ENCODE peak calls at places on chromosome 3, in seven cellular contexts. E is right lobe of liver, R is left lung, J is pancreas, W is thoracic aorta, X is GM23338, P is psoas muscle. O is an unnamed sample. For H3K27me3 and H3K4me1, the result is how much of the 10 kb centered on the place peaks cover.

GRCh38 chr3:102053375-102053989 is 204.2 kb downstream of the NFKBIZ start:
- DNase-seq in E (no peak), R (no peak), J (no peak), W (no peak), X (no peak), P (no peak), O (no peak)

GRCh38 chr3:64455351-64455750 is 230.1 kb upstream of the PRICKLE2 start:
- DNase-seq in E (no peak), R (no peak), J (no peak), W (no peak), X (no peak), P (no peak), O (no peak)

GRCh38 chr3:171829841-171830559 is 13.1 kb upstream of the TMEM212 start:
- DNase-seq in E (peak), R (peak), J (peak), W (no peak), X (peak), P (peak), O (peak)

GRCh38 chr3:46861293-46861995 is 1.8 kb downstream of the MYL3 start:
- DNase-seq in E (peak), R (peak), J (peak), W (no peak), X (no peak), P (peak), O (peak)

GRCh38 chr3:185712337-185712736 is 112.5 kb downstream of the IGF2BP2 start:
- DNase-seq in E (no peak), R (no peak), J (no peak), W (no peak), X (no peak), P (no peak), O (no peak)

GRCh38 chr3:105431171-105431570 is 64.5 kb downstream of the ALCAM start:
- DNase-seq in E (no peak), R (no peak), J (no peak), W (no peak), X (no peak), P (no peak), O (no peak)

GRCh38 chr3:31274406-31275024 is 258.2 kb upstream of the STT3B start:
- DNase-seq in E (no peak), R (no peak), J (no peak), W (no peak), X (no peak), P (no peak), O (no peak)

GRCh38 chr3:51340311-51340829 is 44.7 kb upstream of the MANF start:
- DNase-seq in E (no peak), R (no peak), J (no peak), W (no peak), X (peak), P (no peak), O (peak)

GRCh38 chr3:154972951-154973350 is 107.2 kb upstream of the MME start:
- DNase-seq in E (no peak), R (no peak), J (no peak), W (no peak), X (no peak), P (no peak), O (no peak)

GRCh38 chr3:21752749-21753347 is 1.8 kb upstream of the ZNF385D start:
- DNase-seq in E (no peak), R (no peak), J (no peak), W (no peak), X (peak), P (no peak), O (no peak)

GRCh38 chr3:170410428-170411029 is 8.1 kb upstream of the CLDN11 start:
- DNase-seq in E (no peak), R (no peak), J (no peak), W (no peak), X (peak), P (no peak), O (no peak)

GRCh38 chr3:62727576-62727975 is 147.6 kb downstream of the CADPS start:
- DNase-seq in E (no peak), R (no peak), J (no peak), W (no peak), X (no peak), P (no peak), O (no peak)

GRCh38 chr3:12907729-12908128 is 66.4 kb upstream of the RPL32 start:
- DNase-seq in E (no peak), R (peak), J (no peak), W (no peak), X (peak), P (no peak), O (no peak)

DNA sequence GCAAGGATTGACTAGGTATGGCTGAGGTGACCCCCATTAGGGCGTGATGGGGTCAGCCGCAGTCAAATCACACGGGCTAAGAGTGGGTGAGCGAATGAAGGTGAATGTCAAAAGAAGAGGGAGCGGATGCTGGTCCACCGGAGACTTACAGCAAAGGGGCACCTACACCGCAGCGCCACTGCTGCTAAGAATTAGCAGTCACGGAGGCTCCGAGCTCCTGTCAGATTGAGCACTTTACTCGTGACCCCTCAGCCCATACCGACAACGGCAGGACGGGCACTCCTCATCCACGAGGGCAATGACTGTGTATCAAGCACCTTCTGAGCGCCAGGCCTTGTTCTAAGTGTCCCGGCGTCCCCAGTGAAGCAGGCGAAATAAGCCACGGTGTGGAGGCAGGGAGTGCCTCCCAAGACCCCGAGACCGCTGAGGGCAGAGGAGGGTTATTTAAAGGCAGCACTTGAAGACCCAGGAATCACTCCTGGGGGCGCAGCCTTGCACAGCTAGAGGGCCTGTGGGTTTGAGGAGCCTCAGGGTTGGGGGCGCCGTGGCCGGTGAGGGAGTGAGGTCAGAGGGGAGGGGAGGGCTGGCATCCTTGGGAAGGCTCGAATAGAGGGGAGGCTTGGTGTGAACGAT is 61.6 kb upstream of the GATA2 start:
- DNase-seq in E (no peak), R (no peak), J (no peak), W (no peak), X (no peak), P (no peak), O (no peak)
- H3K27me3 ChIP-seq in E (under half), R (under half), J (under half), W (under half), X (under half), P (under half), O (under half)

DNA sequence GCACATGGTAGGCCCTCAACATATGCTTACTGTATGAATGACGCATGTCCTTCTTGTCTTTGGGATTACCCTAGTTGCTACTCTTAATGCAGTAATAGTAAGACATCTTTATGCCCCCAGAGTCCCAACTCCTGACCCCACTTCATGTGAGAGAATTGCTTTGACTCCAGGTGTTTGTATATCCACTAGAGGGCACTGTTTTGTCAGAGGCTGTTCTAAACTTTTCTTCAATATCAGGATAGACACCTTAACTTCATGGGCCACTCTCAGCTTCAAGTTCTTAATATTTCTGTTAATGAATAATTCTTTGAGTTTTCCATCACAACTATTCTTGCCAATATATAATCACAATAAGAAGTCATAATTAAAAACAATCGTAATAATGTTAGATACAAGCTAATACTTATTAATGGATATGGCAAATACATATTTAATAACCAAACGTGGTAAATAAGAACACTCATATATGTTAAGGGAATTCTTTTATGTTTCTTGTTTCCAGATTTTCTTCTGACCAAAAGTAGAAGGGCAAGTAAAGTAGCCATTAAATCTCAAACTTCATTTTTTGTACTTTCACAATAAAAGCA is 337.2 kb upstream of the DNAJC19 start:
- DNase-seq in E (no peak), R (no peak), J (no peak), W (no peak), X (peak), P (no peak), O (no peak)
- TF ChIP-seq CTCF in E (peak), R (peak), J (peak), W (no peak), X (peak), P (peak), O (no peak)

DNA sequence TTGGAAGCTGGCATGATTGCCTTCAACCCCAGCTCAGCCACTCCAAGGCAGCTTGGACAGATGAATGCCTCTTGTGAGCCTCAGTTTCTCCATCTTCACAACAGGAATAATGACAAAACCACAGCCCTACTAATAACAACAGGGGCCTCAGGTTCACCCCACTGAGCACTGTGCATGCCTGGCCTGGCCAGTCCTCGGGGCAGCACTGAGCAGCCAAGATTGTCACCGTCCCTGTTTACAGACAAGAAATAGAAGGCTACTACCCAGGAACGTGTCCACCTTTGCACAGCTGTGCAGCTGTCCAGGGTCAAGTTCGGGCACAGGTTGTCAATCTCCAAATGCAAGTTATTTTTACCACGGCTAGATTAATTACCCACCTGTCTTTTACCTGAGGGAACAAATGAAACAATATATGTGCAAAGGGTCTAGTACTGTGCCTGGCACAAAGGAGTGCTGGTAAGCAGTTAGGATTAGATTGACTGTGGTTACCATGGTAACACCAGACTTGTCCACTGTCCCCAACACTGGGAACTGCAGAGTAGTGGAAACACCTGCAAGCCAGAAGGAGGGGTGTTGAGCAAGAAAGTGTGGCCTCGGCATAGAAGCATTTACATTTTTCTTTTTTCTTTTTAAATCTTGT is 66.5 kb upstream of the SLC6A6 start:
- DNase-seq in E (no peak), R (no peak), J (no peak), W (no peak), X (no peak), P (no peak), O (no peak)
- H3K4me1 ChIP-seq in E (under half), R (under half), J (under half), W (under half), X (under half), P (under half), O (under half)

GRCh38 chr3:14827776-14828175 is 9.0 kb downstream of the FGD5 start:
- DNase-seq in E (no peak), R (no peak), J (no peak), W (no peak), X (no peak), P (no peak), O (no peak)
- H3K27me3 ChIP-seq in E (under half), R (under half), J (under half), W (under half), X (under half), P (under half), O (under half)

GRCh38 chr3:194633349-194634004 is at the start of gene TMEM44:
- DNase-seq in E (peak), R (peak), J (peak), W (no peak), X (peak), P (peak), O (peak)
- TF ChIP-seq CTCF in E (peak), R (peak), J (peak), W (peak), X (peak), P (peak), O (peak)

DNA sequence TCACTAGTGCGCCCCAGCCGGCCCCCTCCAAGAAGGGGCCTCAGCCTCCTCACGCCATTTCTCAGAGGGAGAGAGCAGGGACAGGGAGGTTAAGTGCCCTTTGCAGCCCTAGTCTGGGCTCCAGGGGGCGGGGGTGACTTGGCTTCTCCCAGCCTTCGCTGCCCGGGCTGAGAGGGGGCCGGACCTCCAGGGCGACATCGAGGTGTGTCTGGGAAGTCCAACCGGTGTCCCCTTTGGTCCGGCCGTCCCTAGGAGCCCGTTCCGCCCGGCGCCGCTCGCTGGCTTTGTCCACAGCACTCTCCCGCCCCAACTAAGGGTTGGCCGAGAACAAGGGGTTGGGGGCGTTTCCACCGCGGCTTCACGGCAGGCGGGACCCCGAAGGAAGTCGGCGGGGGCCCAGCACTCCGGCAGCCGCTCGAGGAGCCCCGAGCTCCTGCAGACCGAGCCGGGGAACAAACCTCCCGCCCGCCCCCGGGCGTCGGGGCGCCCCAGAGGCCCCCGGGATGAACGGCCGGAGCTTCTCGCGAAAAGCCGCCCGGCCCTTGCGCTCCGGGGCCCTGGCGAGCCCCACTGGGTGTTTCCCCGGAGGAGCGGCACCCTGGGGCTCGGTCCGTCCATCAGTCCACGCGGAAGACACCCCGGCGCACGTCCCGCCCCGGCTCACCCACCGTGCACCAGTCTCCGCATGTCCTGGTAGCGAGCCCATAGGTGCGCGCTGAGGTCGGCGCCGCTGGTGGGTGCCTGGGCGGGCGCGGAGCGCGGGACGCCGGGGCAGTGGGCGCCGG is 627 bp downstream of the NT5DC2 start:
- DNase-seq in E (peak), R (peak), J (peak), W (no peak), X (peak), P (peak), O (peak)
- H3K4me1 ChIP-seq in E (under half), R (half or more), J (under half), W (half or more), X (under half), P (under half), O (under half)

GRCh38 chr3:42498791-42499477 is 3.5 kb upstream of the VIPR1 start:
- DNase-seq in E (no peak), R (no peak), J (no peak), W (no peak), X (no peak), P (no peak), O (no peak)
- H3K27me3 ChIP-seq in E (under half), R (under half), J (under half), W (under half), X (half or more), P (under half), O (under half)

GRCh38 chr3:189950258-189950657 is 170.4 kb downstream of the P3H2 start:
- DNase-seq in E (no peak), R (no peak), J (no peak), W (no peak), X (no peak), P (no peak), O (no peak)
- TF ChIP-seq CTCF in E (no peak), R (no peak), J (no peak), W (no peak), X (peak), P (no peak), O (no peak)

DNA sequence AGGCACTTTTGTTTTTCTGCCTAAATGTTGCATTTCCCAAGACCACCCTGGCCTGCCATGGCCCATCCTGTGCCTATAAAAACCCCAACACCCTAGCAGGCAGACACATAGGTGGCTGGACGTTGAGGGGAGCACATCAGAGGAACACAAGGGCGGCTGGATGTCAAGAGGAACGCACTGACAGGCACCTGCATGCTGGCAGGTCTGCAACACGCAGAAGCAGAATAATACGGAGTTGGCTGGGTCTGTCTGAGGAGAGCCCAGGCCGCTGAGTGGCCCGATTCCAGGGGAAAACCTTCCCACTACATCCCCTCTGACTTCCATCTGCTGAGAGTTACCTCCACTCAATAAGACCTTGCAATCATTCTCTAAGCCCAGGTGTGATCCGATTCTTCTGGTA is 765.6 kb downstream of the PLOD2 start:
- DNase-seq in E (no peak), R (no peak), J (no peak), W (no peak), X (no peak), P (no peak), O (no peak)
- H3K4me1 ChIP-seq in E (under half), R (under half), J (under half), W (under half), X (under half), P (under half), O (under half)

GRCh38 chr3:123778991-123779622 is 105.0 kb downstream of the MYLK start:
- DNase-seq in E (no peak), R (no peak), J (no peak), W (peak), X (no peak), P (no peak), O (peak)
- H3K27me3 ChIP-seq in E (under half), R (under half), J (under half), W (under half), X (under half), P (under half), O (under half)

O was measured in uterus.